ENCODE peak calls at places on chromosomes 13 and 19, in five cellular contexts. T is suprapubic skin; R is MM.1S; M is stomach; X is CD4-positive, CD25-positive, alpha-beta regulatory T cell. C is an unnamed sample.

GRCh38 chr13:109215377-109215776 is 571.0 kb downstream of the IRS2 start:
- DNase-seq in T (no peak), R (no peak), M (no peak), X (no peak), C (no peak)

GRCh38 chr19:30551271-30551670 is 179.1 kb downstream of the ZNF536 start:
- DNase-seq in T (no peak), R (no peak), M (no peak), X (no peak), C (no peak)

GRCh38 chr19:58009301-58009665 is 6.7 kb upstream of the ZNF606 start:
- DNase-seq in T (no peak), R (no peak), M (no peak), X (no peak), C (no peak)

GRCh38 chr19:50896591-50897190 is 14.5 kb downstream of the KLK4 start:
- DNase-seq in T (no peak), R (no peak), M (no peak), X (no peak), C (no peak)

GRCh38 chr13:45352031-45352430 is 11.0 kb upstream of the TPT1 start:
- DNase-seq in T (no peak), R (no peak), M (no peak), X (no peak), C (no peak)

GRCh38 chr19:51116736-51117135 is 8.0 kb upstream of the SIGLEC9 start:
- DNase-seq in T (no peak), R (no peak), M (no peak), X (peak; percentile 50), C (no peak)

GRCh38 chr13:76293346-76293745 is 592.9 kb downstream of the KCTD12 start:
- DNase-seq in T (no peak), R (no peak), M (no peak), X (no peak), C (no peak)

GRCh38 chr13:35840991-35841604 is 290.1 kb downstream of the DCLK1 start:
- DNase-seq in T (no peak), R (no peak), M (no peak), X (no peak), C (no peak)

GRCh38 chr19:16385821-16386220 is 61.2 kb downstream of the KLF2 start:
- DNase-seq in T (no peak), R (no peak), M (no peak), X (no peak), C (no peak)

GRCh38 chr13:58949646-58950045 is 1214.1 kb downstream of the DIAPH3 start:
- DNase-seq in T (no peak), R (no peak), M (no peak), X (no peak), C (no peak)

GRCh38 chr13:28538932-28539331 is 44.0 kb upstream of the FLT1 start:
- DNase-seq in T (no peak), R (no peak), M (no peak), X (no peak), C (no peak)

GRCh38 chr13:33261426-33262068 is 24.0 kb downstream of the STARD13 start:
- DNase-seq in T (no peak), R (no peak), M (no peak), X (no peak), C (no peak)
- H3K4me1 ChIP-seq in T (peaks cover 47% of the 10 kb centered on the region), R (no peaks in the 10 kb centered on the region), M (peaks cover 19% of the 10 kb centered on the region), X (no peaks in the 10 kb centered on the region), C (no peaks in the 10 kb centered on the region)

GRCh38 chr13:98368019-98368418 is 190.9 kb upstream of the RNF113B start:
- DNase-seq in T (no peak), R (no peak), M (no peak), X (no peak), C (no peak)
- H3K4me1 ChIP-seq in T (peaks cover 4% of the 10 kb centered on the region), R (no peaks in the 10 kb centered on the region), M (peaks cover 13% of the 10 kb centered on the region), X (no peaks in the 10 kb centered on the region), C (no peaks in the 10 kb centered on the region)

DNA sequence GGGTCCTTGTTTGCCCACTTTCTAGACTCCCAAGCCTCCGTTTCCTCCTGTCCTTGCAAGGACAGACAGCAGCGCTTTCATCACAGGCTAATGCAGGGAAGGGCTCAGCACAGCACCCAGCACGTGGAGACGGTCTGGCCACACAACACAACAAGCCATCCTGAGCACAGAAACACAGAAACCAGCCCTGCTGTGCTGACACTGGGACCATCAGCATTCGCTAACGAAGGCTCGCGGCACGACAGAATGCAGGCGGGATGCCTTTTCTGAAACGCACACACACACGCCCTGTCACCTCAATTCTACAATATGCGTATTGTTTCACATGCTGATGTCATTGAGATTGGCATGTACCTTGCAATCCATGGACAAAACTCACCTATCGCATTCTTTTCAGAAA is 12.9 kb downstream of the AKT2 start:
- DNase-seq in T (no peak), R (no peak), M (no peak), X (no peak), C (no peak)
- H3K4me1 ChIP-seq in T (peaks cover 29% of the 10 kb centered on the region), R (no peaks in the 10 kb centered on the region), M (peaks cover 23% of the 10 kb centered on the region), X (peaks cover 16% of the 10 kb centered on the region), C (peaks cover 7% of the 10 kb centered on the region)

GRCh38 chr13:112725346-112726017 is 35.6 kb downstream of the ATP11A start:
- DNase-seq in T (no peak), R (no peak), M (no peak), X (peak; percentile 37), C (no peak)

GRCh38 chr13:112724788-112725345 is 35.0 kb downstream of the ATP11A start:
- DNase-seq in T (no peak), R (no peak), M (no peak), X (no peak), C (no peak)

GRCh38 chr13:112722433-112723250 is 32.8 kb downstream of the ATP11A start:
- DNase-seq in T (no peak), R (no peak), M (peak; percentile 79), X (no peak), C (no peak)

GRCh38 chr13:112721198-112722104 is 31.6 kb downstream of the ATP11A start:
- DNase-seq in T (no peak), R (no peak), M (no peak), X (no peak), C (no peak)

GRCh38 chr13:112723771-112724170 is 33.9 kb downstream of the ATP11A start:
- DNase-seq in T (no peak), R (no peak), M (no peak), X (no peak), C (no peak)
- H3K4me1 ChIP-seq in T (peaks cover 26% of the 10 kb centered on the region), R (no peaks in the 10 kb centered on the region), M (peaks cover 33% of the 10 kb centered on the region), X (peaks cover 11% of the 10 kb centered on the region), C (peaks cover 13% of the 10 kb centered on the region)

GRCh38 chr13:95236774-95237173 is 64.5 kb downstream of the ABCC4 start:
- DNase-seq in T (no peak), R (no peak), M (peak; percentile 58), X (no peak), C (no peak)
- H3K4me1 ChIP-seq in T (no peaks in the 10 kb centered on the region), R (no peaks in the 10 kb centered on the region), M (peaks cover 9% of the 10 kb centered on the region), X (no peaks in the 10 kb centered on the region), C (no peaks in the 10 kb centered on the region)

GRCh38 chr19:38868551-38868950 is 9.5 kb downstream of the RINL start:
- DNase-seq in T (no peak), R (no peak), M (no peak), X (no peak), C (no peak)

GRCh38 chr19:38870612-38871011 is 7.5 kb downstream of the RINL start:
- DNase-seq in T (no peak), R (no peak), M (no peak), X (no peak), C (no peak)

GRCh38 chr19:38867176-38867780 is 10.8 kb downstream of the RINL start:
- DNase-seq in T (no peak), R (no peak), M (no peak), X (no peak), C (no peak)

GRCh38 chr19:38869836-38870607 is 8.1 kb downstream of the RINL start:
- DNase-seq in T (peak; percentile 92), R (peak; percentile 52), M (peak; percentile 95), X (peak; percentile 96), C (peak; percentile 91)

GRCh38 chr19:38869160-38869835 is 8.8 kb downstream of the RINL start:
- DNase-seq in T (no peak), R (no peak), M (no peak), X (peak; percentile 54), C (no peak)
- H3K4me1 ChIP-seq in T (peaks cover 29% of the 10 kb centered on the region), R (no peaks in the 10 kb centered on the region), M (peaks cover 28% of the 10 kb centered on the region), X (peaks cover 39% of the 10 kb centered on the region), C (peaks cover 38% of the 10 kb centered on the region)

DNA sequence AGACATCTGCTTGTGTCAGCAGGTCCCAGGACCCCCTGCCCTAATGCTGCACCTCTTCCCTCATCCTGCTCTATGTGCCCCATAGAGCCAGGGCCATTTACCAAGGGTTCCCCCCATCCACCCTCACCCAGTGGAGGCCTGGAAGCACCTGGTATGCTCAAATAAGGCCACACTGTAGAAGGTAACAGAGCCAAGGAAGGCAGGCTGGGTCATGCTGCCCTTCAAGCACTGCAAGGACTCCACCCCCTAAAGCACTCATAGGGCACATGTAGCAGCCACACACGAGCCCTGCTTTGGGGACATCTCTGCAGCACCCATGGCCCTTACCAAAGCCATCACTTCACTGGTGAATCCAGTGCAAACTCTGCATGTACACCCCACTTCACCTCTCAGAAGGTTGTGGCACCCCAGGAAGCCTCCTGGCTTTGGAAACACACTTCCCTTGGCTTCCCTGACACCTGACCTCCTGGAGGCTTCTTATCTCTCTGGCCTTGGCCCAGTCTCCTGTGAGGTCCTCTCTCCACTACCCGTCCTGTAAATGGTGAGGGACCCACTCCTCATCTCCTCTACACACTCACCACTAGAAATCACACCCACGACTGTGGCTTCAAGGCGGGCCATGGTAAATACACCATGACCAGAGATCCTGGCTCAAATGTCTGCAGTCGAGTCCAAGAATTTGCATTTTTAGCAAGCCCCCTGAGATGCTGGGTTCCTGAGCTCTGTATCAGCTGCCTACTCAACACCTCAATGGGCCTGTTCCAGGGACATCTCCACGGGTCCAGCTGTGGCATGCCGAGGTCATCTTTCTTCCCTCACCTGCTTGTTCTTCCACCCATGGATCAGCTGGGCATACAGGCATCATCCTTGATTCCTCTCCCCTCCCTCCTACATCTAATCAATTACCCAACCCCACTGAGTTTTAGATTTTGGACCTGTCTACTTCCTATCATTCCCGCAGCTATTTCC is 80.9 kb upstream of the DOCK9 start:
- DNase-seq in T (no peak), R (no peak), M (no peak), X (no peak), C (no peak)
- H3K4me1 ChIP-seq in T (peaks cover 69% of the 10 kb centered on the region), R (no peaks in the 10 kb centered on the region), M (peaks cover 25% of the 10 kb centered on the region), X (peaks cover 21% of the 10 kb centered on the region), C (peaks cover 74% of the 10 kb centered on the region)

C was measured in naive thymus-derived CD4-positive, alpha-beta T cell.